ENCODE peak calls at places on chromosomes 6 and 20, in eight cellular contexts. C is fibroblast of lung, N is left ventricle myocardium inferior, T is heart left ventricle, V is psoas muscle, F is body of pancreas, Z is lower lobe of right lung, O is K562. M is an unnamed sample. For H3K4me1 and H3K36me3, the result is how much of the 10 kb centered on the place peaks cover.

GRCh38 chr6:85865665-85866372 is 223.1 kb upstream of the SYNCRIP start:
- DNase-seq in C (peak), N (no peak), T (no peak), V (no peak), F (peak), Z (no peak), O (peak), M (peak)

GRCh38 chr6:151239603-151240035 is at the start of gene AKAP12:
- DNase-seq in C (peak), N (peak), T (peak), V (peak), F (peak), Z (no peak), O (no peak), M (peak)

GRCh38 chr20:51014797-51015722 is 7.8 kb downstream of the KCNG1 start:
- DNase-seq in C (peak), N (no peak), T (no peak), V (no peak), F (peak), Z (no peak), O (peak), M (peak)

GRCh38 chr6:134609862-134610261 is 291.9 kb upstream of the SGK1 start:
- DNase-seq in C (no peak), N (no peak), T (no peak), V (no peak), F (no peak), Z (no peak), O (no peak), M (no peak)

GRCh38 chr6:8785223-8785622 is 349.9 kb upstream of the SLC35B3 start:
- DNase-seq in C (no peak), N (no peak), T (no peak), V (no peak), F (no peak), Z (no peak), O (no peak), M (no peak)

GRCh38 chr20:25494506-25495188 is 87.2 kb downstream of the GINS1 start:
- DNase-seq in C (no peak), N (no peak), T (no peak), V (no peak), F (no peak), Z (no peak), O (no peak), M (no peak)

GRCh38 chr20:57162253-57162652 is 104.2 kb downstream of the BMP7 start:
- DNase-seq in C (no peak), N (no peak), T (no peak), V (no peak), F (no peak), Z (no peak), O (no peak), M (no peak)

GRCh38 chr6:170037541-170038250 is 253.2 kb downstream of the DLL1 start:
- DNase-seq in C (peak), N (no peak), T (peak), V (no peak), F (no peak), Z (peak), O (no peak), M (peak)

GRCh38 chr20:63071541-63072181 is 64.9 kb upstream of the BHLHE23 start:
- DNase-seq in C (peak), N (no peak), T (no peak), V (peak), F (no peak), Z (peak), O (peak), M (no peak)

GRCh38 chr6:170247178-170247701 is 43.6 kb downstream of the DLL1 start:
- DNase-seq in C (no peak), N (no peak), T (no peak), V (no peak), F (no peak), Z (no peak), O (no peak), M (no peak)

GRCh38 chr6:1162367-1163275 is 149.3 kb upstream of the FOXQ1 start:
- DNase-seq in C (no peak), N (no peak), T (no peak), V (no peak), F (no peak), Z (no peak), O (no peak), M (no peak)

GRCh38 chr6:34114695-34115395 is 31.0 kb downstream of the GRM4 start:
- DNase-seq in C (no peak), N (no peak), T (no peak), V (no peak), F (peak), Z (no peak), O (no peak), M (no peak)
- H3K4me1 ChIP-seq in C (under half), N (under half), T (under half), V (under half), F (under half), Z (under half), O (under half), M (under half)

GRCh38 chr6:36976005-36976261 is 10.1 kb downstream of the MTCH1 start:
- DNase-seq in C (no peak), N (no peak), T (no peak), V (no peak), F (no peak), Z (no peak), O (peak), M (no peak)
- H3K36me3 ChIP-seq in C (under half), N (half or more), T (half or more), V (half or more), F (under half), Z (half or more), O (half or more), M (under half)

DNA sequence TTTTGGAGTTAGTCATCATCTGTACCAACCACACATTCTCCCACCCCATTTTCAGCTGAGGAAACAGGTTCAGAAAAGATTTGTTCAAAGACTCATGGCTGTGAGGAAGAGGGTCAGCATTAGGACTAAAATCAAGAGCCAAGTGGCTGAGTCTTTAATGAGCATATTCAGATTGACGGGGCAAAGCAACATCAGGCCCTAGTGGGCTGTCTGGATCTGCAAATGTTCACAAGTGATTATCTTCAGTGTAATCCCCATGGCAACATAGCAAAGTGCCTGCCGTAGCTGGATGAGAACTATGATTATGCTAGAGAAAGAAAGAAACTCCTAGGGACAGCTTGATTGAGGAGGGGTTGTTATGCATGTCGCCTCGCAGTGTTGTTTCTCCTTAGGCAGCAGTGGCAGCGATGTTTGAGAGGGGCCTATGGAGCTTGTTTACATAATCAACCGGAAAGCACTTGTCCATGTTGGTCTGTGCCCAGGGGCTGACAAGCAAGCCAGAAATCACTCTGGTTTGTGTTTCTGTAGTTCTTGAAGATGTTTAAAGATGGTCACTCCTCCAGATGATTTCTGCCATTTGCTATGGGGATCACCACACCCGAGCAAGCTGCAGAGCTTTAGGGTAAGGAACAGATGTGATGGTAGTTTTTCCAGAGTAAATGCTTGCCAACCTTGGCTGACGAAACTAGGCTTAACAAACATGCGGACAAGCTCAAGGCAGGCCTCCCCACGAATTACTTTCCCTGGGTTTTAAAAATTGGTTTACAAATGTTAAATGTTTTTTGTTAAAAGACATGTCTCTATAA is 124.3 kb upstream of the MLIP start:
- DNase-seq in C (peak), N (no peak), T (no peak), V (no peak), F (no peak), Z (no peak), O (no peak), M (peak)
- TF ChIP-seq CTCF in C (no peak), N (no peak), T (no peak), V (no peak), F (no peak), Z (no peak), O (no peak), M (no peak)

DNA sequence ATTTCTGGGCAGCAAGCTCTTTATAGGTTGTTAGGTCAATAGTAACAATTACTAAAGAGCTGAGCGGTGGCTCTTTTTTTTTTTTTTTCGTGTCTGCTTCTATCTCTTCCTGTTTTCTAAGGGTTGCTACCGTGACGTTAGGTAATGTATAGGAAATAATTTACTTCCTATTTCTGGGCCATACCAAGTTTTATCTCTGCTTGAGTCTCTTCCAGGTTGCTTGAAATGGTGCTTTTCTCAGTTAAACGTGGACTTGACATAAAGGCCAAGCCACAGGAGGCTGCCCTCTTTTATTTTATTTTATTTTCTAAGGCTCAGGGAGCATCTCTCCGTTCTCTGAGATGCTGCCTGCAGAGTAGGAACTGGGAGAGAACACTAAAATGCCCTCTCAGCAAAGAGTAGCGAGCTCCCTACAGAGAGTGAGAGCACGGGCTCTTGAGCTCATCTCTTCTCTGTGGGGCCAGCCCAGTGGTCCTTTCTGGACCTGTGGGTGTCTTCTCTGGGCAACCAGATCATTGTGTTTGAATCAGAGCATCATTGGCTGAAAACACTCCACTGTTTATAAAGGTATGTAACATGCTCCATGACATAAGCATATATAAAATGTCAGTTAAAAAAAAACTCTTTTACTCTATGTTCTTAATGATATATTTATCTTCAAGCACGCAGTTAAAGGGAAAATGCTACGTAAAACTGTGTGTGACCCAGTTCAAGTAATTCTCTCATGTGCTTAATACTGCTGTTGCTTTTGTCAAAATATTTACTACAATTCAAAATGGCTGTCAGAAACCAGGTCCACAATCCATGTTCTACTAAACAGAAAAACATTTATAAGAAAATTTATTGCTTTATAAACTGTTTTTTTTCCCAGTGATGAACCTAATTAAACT is at the start of gene ZNF831:
- DNase-seq in C (no peak), N (no peak), T (no peak), V (no peak), F (no peak), Z (no peak), O (no peak), M (no peak)
- H3K4me1 ChIP-seq in C (under half), N (under half), T (under half), V (under half), F (under half), Z (under half), O (under half), M (under half)

GRCh38 chr20:32153771-32154170 is 44.3 kb downstream of the TM9SF4 start:
- DNase-seq in C (no peak), N (no peak), T (no peak), V (no peak), F (no peak), Z (no peak), O (no peak), M (no peak)
- H3K36me3 ChIP-seq in C (under half), N (half or more), T (half or more), V (half or more), F (under half), Z (half or more), O (half or more), M (under half)